ENCODE peak calls at places on chromosome 1, in ten cellular contexts. Q is tibial artery, P is GM12864, V is fibroblast of the aortic adventitia, E is heart left ventricle, N is sigmoid colon, A is mammary epithelial cell, W is astrocyte, S is fibroblast of mammary gland, H is breast epithelium. L is an unnamed sample.

GRCh38 chr1:1442069-1442770 is 6.7 kb downstream of the VWA1 start:
- DNase-seq in P (no peak), N (no peak), W (no peak), Q (no peak), H (no peak), A (no peak), S (no peak), E (no peak), V (no peak), L (no peak)

GRCh38 chr1:31798433-31799195 is 17.2 kb downstream of the SPOCD1 start:
- DNase-seq in Q (peak), S (peak), W (peak), A (peak), E (no peak), P (no peak), V (peak), H (no peak), N (peak), L (peak)

GRCh38 chr1:7341145-7341900 is 429.8 kb upstream of the VAMP3 start:
- DNase-seq in N (no peak), Q (no peak), H (no peak), P (no peak), E (peak), S (no peak), V (peak), W (peak), A (no peak), L (peak)

GRCh38 chr1:244239261-244239770 is 188.2 kb downstream of the ZBTB18 start:
- DNase-seq in Q (no peak), V (peak), S (peak), A (peak), H (no peak), N (no peak), E (no peak), W (no peak), P (peak), L (no peak)

GRCh38 chr1:200302893-200303250 is 107.0 kb downstream of the ZNF281 start:
- DNase-seq in P (no peak), E (peak), V (peak), S (peak), Q (no peak), A (no peak), N (no peak), W (no peak), H (no peak), L (no peak)

GRCh38 chr1:41238311-41239094 is 3.6 kb downstream of the SCMH1 start:
- DNase-seq in Q (no peak), S (peak), V (no peak), A (peak), H (no peak), N (no peak), P (no peak), E (no peak), W (peak), L (no peak)

GRCh38 chr1:38486115-38486514 is 373.5 kb downstream of the RRAGC start:
- DNase-seq in V (no peak), Q (no peak), A (no peak), H (no peak), P (no peak), N (no peak), S (no peak), E (no peak), W (no peak), L (no peak)

GRCh38 chr1:42937836-42938595 is 20.7 kb downstream of the SLC2A1 start:
- DNase-seq in A (peak), S (no peak), Q (peak), N (peak), W (no peak), H (no peak), P (no peak), E (no peak), V (no peak), L (no peak)

GRCh38 chr1:99590578-99591209 is 55.2 kb upstream of the PALMD start:
- DNase-seq in E (peak), S (peak), W (peak), V (peak), A (peak), N (no peak), P (no peak), H (no peak), Q (peak), L (peak)

GRCh38 chr1:181568736-181569135 is 85.4 kb downstream of the CACNA1E start:
- DNase-seq in P (no peak), W (no peak), S (no peak), N (no peak), H (no peak), Q (no peak), A (no peak), V (no peak), E (no peak), L (no peak)

GRCh38 chr1:102897537-102897936 is 210.8 kb downstream of the COL11A1 start:
- DNase-seq in A (peak), Q (no peak), S (peak), W (peak), E (no peak), P (no peak), V (peak), H (no peak), N (no peak), L (peak)

GRCh38 chr1:109877320-109877771 is 33.3 kb upstream of the CSF1 start:
- DNase-seq in W (peak), A (peak), P (no peak), Q (peak), S (peak), E (peak), V (peak), N (peak), H (peak), L (peak)

GRCh38 chr1:202085682-202086373 is 36.9 kb upstream of the GPR37L1 start:
- DNase-seq in V (peak), H (peak), Q (peak), E (no peak), N (no peak), P (no peak), W (no peak), S (peak), A (no peak), L (peak)

GRCh38 chr1:245551536-245551935 is 396.8 kb downstream of the KIF26B start:
- DNase-seq in S (no peak), N (no peak), H (no peak), W (no peak), Q (no peak), E (no peak), A (no peak), P (no peak), V (no peak), L (no peak)

GRCh38 chr1:61453111-61453961 is 271.6 kb downstream of the TM2D1 start:
- DNase-seq in N (peak), P (peak), V (peak), A (peak), E (peak), S (peak), Q (peak), W (peak), H (peak), L (peak)

GRCh38 chr1:208238710-208239517 is 5.3 kb downstream of the PLXNA2 start:
- DNase-seq in N (no peak), V (peak), E (peak), A (peak), W (peak), Q (no peak), S (peak), H (no peak), P (no peak), L (peak)

GRCh38 chr1:66412689-66413088 is 121.3 kb upstream of the SGIP1 start:
- DNase-seq in P (no peak), V (peak), W (no peak), N (no peak), H (no peak), A (no peak), E (no peak), S (peak), Q (no peak), L (peak)

GRCh38 chr1:17304155-17304826 is 3.7 kb upstream of the PADI4 start:
- DNase-seq in N (peak), Q (no peak), W (no peak), A (peak), V (no peak), E (no peak), H (no peak), P (no peak), S (no peak), L (no peak)

GRCh38 chr1:54190526-54190925 is 9.3 kb downstream of the CYB5RL start:
- DNase-seq in H (no peak), Q (no peak), V (no peak), N (no peak), A (no peak), W (no peak), P (no peak), E (no peak), S (no peak), L (no peak)

GRCh38 chr1:203295796-203296195 is 9.5 kb upstream of the BTG2 start:
- DNase-seq in H (no peak), A (no peak), P (no peak), V (no peak), W (no peak), Q (no peak), E (no peak), S (no peak), N (no peak), L (no peak)

GRCh38 chr1:92705456-92705855 is 79.5 kb downstream of the EVI5 start:
- DNase-seq in A (no peak), P (no peak), H (no peak), S (no peak), V (peak), E (no peak), N (no peak), Q (no peak), W (peak), L (peak)

GRCh38 chr1:172764378-172764777 is 105.5 kb downstream of the FASLG start:
- DNase-seq in A (no peak), V (no peak), Q (no peak), W (no peak), P (no peak), E (no peak), S (no peak), H (no peak), N (no peak), L (no peak)

GRCh38 chr1:39104158-39105060 is 78.3 kb downstream of the NDUFS5 start:
- DNase-seq in W (no peak), H (no peak), N (peak), A (peak), V (peak), Q (peak), S (peak), P (no peak), E (peak), L (no peak)

GRCh38 chr1:211589782-211590721 is 11.1 kb upstream of the SLC30A1 start:
- DNase-seq in H (peak), W (peak), E (peak), A (peak), V (peak), Q (peak), P (no peak), S (peak), N (peak), L (peak)

GRCh38 chr1:89781494-89782126 is 39.2 kb upstream of the LRRC8D start:
- DNase-seq in Q (no peak), P (peak), V (no peak), E (no peak), W (peak), A (no peak), N (no peak), S (peak), H (no peak), L (peak)

GRCh38 chr1:21724098-21724497 is 54.9 kb upstream of the RAP1GAP start:
- DNase-seq in H (no peak), A (no peak), V (no peak), W (no peak), E (no peak), N (no peak), P (no peak), S (no peak), Q (no peak), L (no peak)

GRCh38 chr1:8089535-8090228 is 63.6 kb upstream of the ERRFI1 start:
- DNase-seq in E (no peak), H (no peak), W (peak), N (no peak), A (peak), Q (no peak), S (peak), V (peak), P (no peak), L (no peak)

GRCh38 chr1:208256091-208256490 is 11.9 kb upstream of the PLXNA2 start:
- DNase-seq in E (no peak), V (no peak), H (no peak), S (no peak), N (no peak), W (no peak), Q (no peak), P (no peak), A (no peak), L (no peak)

GRCh38 chr1:62318756-62319544 is at the start of gene KANK4:
- DNase-seq in P (no peak), W (no peak), A (no peak), Q (no peak), H (no peak), E (no peak), N (no peak), V (no peak), S (no peak), L (no peak)

GRCh38 chr1:245094092-245094491 is 60.7 kb upstream of the KIF26B start:
- DNase-seq in H (no peak), Q (no peak), N (no peak), A (no peak), E (no peak), S (no peak), V (no peak), W (no peak), P (no peak), L (no peak)

GRCh38 chr1:87242445-87243185 is 86.1 kb upstream of the LMO4 start:
- DNase-seq in Q (no peak), W (peak), N (no peak), V (no peak), S (no peak), E (no peak), H (no peak), P (no peak), A (no peak), L (no peak)

GRCh38 chr1:56374026-56374974 is 205.1 kb downstream of the PLPP3 start:
- DNase-seq in Q (no peak), N (peak), E (no peak), S (peak), H (no peak), A (no peak), V (peak), P (no peak), W (peak), L (no peak)
- H3K4me3 ChIP-seq in Q (no peak), N (no peak), E (no peak), S (no peak), H (no peak), A (no peak), V (no peak), P (no peak), W (no peak), L (no peak)

GRCh38 chr1:196030455-196030854 is 577.8 kb downstream of the KCNT2 start:
- DNase-seq in W (no peak), Q (no peak), S (no peak), V (no peak), H (no peak), A (no peak), P (no peak), N (no peak), E (no peak), L (no peak)
- TF ChIP-seq CTCF in W (no peak), Q (no peak), S (no peak), V (no peak), H (no peak), A (no peak), P (no peak), N (no peak), E (no peak), L (no peak)

GRCh38 chr1:56574794-56575193 is 4.6 kb downstream of the PLPP3 start:
- DNase-seq in H (no peak), V (no peak), S (no peak), A (no peak), Q (no peak), P (no peak), N (no peak), E (no peak), W (no peak), L (no peak)
- H3K4me3 ChIP-seq in H (peak), V (peak), S (no peak), A (no peak), Q (peak), P (no peak), N (peak), E (peak), W (no peak), L (peak)

GRCh38 chr1:33988161-33988560 is 124.3 kb downstream of the HMGB4 start:
- DNase-seq in P (no peak), A (no peak), Q (no peak), N (no peak), E (no peak), V (no peak), H (no peak), S (no peak), W (no peak), L (no peak)

GRCh38 chr1:33982419-33982818 is 118.5 kb downstream of the HMGB4 start:
- DNase-seq in E (no peak), N (no peak), W (no peak), S (no peak), H (no peak), V (no peak), A (no peak), P (no peak), Q (no peak), L (no peak)

GRCh38 chr1:33985166-33985565 is 121.3 kb downstream of the HMGB4 start:
- DNase-seq in A (no peak), H (peak), V (peak), E (peak), Q (no peak), W (peak), S (peak), N (no peak), P (no peak), L (no peak)

GRCh38 chr1:33986389-33987095 is 122.7 kb downstream of the HMGB4 start:
- DNase-seq in W (peak), E (peak), A (no peak), S (peak), V (peak), Q (peak), N (peak), H (peak), P (no peak), L (peak)

DNA sequence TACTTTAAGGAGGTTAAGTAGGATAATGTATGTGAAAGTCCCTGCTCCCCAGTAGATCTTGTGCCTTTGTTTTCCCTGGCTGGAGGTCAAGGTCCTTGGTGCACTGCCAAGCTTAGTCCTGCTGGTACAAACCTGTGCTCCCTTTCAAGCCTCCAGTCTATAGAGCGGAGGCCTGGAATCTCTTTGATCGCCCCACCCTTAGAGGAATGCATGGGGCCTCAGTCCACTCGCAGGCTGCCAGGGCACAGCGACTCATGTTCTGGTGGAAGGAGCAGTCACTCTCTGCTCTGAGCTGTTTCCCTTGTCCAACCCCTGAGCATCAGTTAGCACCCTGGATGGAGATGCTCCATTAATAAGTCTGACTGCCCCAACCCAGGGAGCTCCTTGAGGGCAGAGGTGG is 121.8 kb downstream of the HMGB4 start:
- DNase-seq in N (no peak), V (peak), W (peak), H (no peak), S (peak), E (peak), A (no peak), Q (peak), P (no peak), L (no peak)
- TF ChIP-seq CTCF in N (no peak), V (no peak), W (no peak), H (no peak), S (no peak), E (no peak), A (no peak), Q (no peak), P (no peak), L (no peak)

GRCh38 chr1:155981266-155982088 is 3.1 kb upstream of the ARHGEF2 start:
- DNase-seq in W (peak), Q (peak), P (no peak), A (no peak), H (no peak), V (peak), N (peak), E (no peak), S (peak), L (peak)
- H3K4me3 ChIP-seq in W (peak), Q (peak), P (peak), A (no peak), H (no peak), V (peak), N (no peak), E (peak), S (peak), L (peak)

GRCh38 chr1:64885648-64886047 is 80.7 kb downstream of the JAK1 start:
- DNase-seq in V (no peak), H (no peak), N (no peak), Q (no peak), E (no peak), S (no peak), P (no peak), A (no peak), W (no peak), L (no peak)

GRCh38 chr1:64881281-64881680 is 85.1 kb downstream of the JAK1 start:
- DNase-seq in V (peak), E (no peak), P (no peak), H (no peak), W (peak), S (peak), Q (no peak), N (no peak), A (peak), L (no peak)

GRCh38 chr1:64886877-64887276 is 79.5 kb downstream of the JAK1 start:
- DNase-seq in Q (no peak), H (no peak), A (no peak), V (no peak), N (no peak), S (no peak), W (no peak), E (no peak), P (no peak), L (no peak)

GRCh38 chr1:64882574-64883255 is 83.6 kb downstream of the JAK1 start:
- DNase-seq in Q (no peak), W (no peak), S (no peak), N (no peak), P (no peak), E (no peak), H (no peak), A (no peak), V (no peak), L (no peak)

GRCh38 chr1:64884261-64885040 is 81.9 kb downstream of the JAK1 start:
- DNase-seq in W (peak), A (no peak), H (no peak), P (no peak), Q (no peak), S (no peak), N (no peak), V (peak), E (no peak), L (peak)
- TF ChIP-seq CTCF in W (no peak), A (no peak), H (no peak), P (no peak), Q (no peak), S (no peak), N (no peak), V (no peak), E (no peak), L (peak)

DNA sequence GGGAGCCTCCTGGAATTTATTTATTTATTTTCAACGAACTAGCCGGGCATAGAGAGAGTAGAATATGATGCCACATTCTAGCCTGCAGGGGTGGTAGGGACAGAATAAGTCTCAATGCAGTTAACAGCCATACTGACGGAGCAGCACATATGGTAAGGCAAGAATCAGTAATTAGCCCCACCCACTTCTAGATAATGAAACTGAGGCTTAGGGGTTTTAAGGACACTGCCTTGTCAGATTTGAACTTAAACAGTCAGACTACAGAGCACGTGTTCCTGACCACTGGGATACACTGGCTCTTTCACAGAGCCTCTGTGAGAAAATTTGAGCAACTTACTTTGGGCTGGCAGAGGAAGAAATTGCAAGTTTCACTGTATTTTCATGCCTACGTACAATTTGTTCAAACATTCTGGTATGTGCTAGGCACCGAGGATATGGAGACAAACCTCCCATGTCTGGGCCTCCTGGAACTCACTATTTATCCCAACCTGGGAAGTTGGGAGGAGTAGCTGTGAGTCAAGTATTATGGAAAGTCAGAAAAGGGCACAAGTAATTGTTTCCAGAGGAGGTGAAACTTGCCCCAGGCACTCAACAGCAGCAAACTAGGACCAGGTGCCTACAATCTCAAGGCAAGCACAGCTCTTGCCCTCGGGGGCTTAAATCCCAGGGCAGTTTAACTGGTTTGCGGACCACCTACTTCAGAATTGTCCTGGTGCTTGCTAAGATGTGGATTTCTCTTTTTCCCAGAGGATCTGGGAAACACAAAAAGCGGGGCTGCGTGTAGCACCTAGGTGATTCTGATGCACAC is 1.6 kb upstream of the CLIC4 start:
- DNase-seq in Q (no peak), S (peak), A (peak), N (no peak), E (no peak), H (no peak), P (no peak), V (peak), W (peak), L (peak)
- H3K4me3 ChIP-seq in Q (no peak), S (no peak), A (no peak), N (no peak), E (no peak), H (no peak), P (no peak), V (peak), W (no peak), L (no peak)

DNA sequence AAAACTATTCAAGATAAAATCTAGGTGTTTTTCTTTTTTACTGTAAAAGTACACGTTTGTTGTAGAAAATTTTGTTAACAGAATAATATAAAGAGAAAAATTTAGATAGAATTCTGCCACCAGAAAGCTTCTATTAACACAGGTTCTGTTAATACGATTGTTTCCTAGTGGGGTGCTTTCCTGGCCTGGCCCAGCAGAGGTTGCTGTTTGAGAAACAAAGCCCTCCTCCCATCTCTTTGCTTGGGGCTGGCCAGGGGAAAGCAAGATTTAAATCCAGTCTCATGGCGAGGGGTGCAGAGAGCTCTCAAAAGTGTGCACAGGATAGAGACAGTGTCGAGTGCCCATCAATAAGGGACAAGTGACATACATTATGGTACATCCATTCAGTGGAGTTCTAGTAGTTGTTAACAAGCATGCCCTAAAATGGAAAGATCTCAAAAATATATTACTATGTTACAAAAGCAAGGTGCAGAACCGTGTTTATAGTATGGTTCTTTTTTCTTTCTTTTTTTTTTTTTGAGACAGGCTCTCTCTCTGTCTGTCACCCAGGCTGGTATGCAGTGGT is 14.6 kb upstream of the ACBD3 start:
- DNase-seq in H (no peak), S (peak), V (peak), A (no peak), P (no peak), Q (no peak), E (no peak), N (no peak), W (no peak), L (peak)
- TF ChIP-seq CTCF in H (no peak), S (peak), V (peak), A (peak), P (peak), Q (no peak), E (peak), N (no peak), W (no peak), L (peak)

L was measured in fibroblast of pulmonary artery.